ENCODE peak calls at places on chromosome 7, in six cellular contexts. Q is central memory CD8-positive, alpha-beta T cell; H is M059J; L is HuH-7.5; W is T-helper 17 cell; M is RPMI7951. S is an unnamed sample.

GRCh38 chr7:137146012-137146455 is 197.5 kb downstream of the PTN start:
- DNase-seq in W (no peak), L (no peak), M (peak), H (peak), Q (no peak), S (no peak)

GRCh38 chr7:29146082-29146706 is at the start of gene CPVL:
- DNase-seq in L (no peak), M (peak), W (no peak), H (peak), Q (no peak), S (peak)

GRCh38 chr7:80428161-80429054 is 83.5 kb downstream of the GNAT3 start:
- DNase-seq in H (peak), L (no peak), M (peak), W (no peak), Q (no peak), S (peak)

GRCh38 chr7:144842377-144842851 is 6.6 kb upstream of the TPK1 start:
- DNase-seq in H (peak), Q (no peak), M (no peak), L (peak), W (no peak), S (no peak)

GRCh38 chr7:25289522-25289921 is 61.2 kb upstream of the NPVF start:
- DNase-seq in H (no peak), M (no peak), Q (no peak), W (no peak), L (no peak), S (no peak)

GRCh38 chr7:99392659-99393362 is 15.6 kb downstream of the PDAP1 start:
- DNase-seq in M (no peak), W (peak), H (no peak), L (no peak), Q (peak), S (no peak)

GRCh38 chr7:132009778-132010177 is 453.4 kb upstream of the PODXL start:
- DNase-seq in L (no peak), H (peak), Q (no peak), M (peak), W (no peak), S (no peak)

GRCh38 chr7:148031816-148032215 is 558.8 kb upstream of the C7orf33 start:
- DNase-seq in M (no peak), W (no peak), L (no peak), Q (no peak), H (no peak), S (no peak)

GRCh38 chr7:30983042-30983913 is 19.5 kb downstream of the GHRHR start:
- DNase-seq in M (peak), W (peak), L (peak), Q (peak), H (peak), S (peak)

GRCh38 chr7:44273681-44274622 is 51.4 kb downstream of the CAMK2B start:
- DNase-seq in Q (no peak), W (no peak), H (no peak), L (no peak), M (no peak), S (no peak)

GRCh38 chr7:82319674-82320118 is 123.9 kb downstream of the CACNA2D1 start:
- DNase-seq in W (no peak), Q (no peak), M (peak), L (no peak), H (peak), S (no peak)

GRCh38 chr7:154879629-154880028 is 123.3 kb downstream of the PAXIP1 start:
- DNase-seq in M (no peak), L (no peak), H (no peak), W (no peak), Q (no peak), S (no peak)

GRCh38 chr7:6248581-6248980 is 23.8 kb downstream of the CYTH3 start:
- DNase-seq in L (no peak), H (peak), W (no peak), M (peak), Q (no peak), S (no peak)

GRCh38 chr7:133857376-133858119 is 269.6 kb upstream of the LRGUK start:
- DNase-seq in Q (no peak), M (no peak), H (no peak), W (no peak), L (no peak), S (no peak)

GRCh38 chr7:30900053-30900452 is 11.6 kb upstream of the AQP1 start:
- DNase-seq in L (no peak), M (peak), Q (no peak), H (peak), W (no peak), S (no peak)

GRCh38 chr7:69438584-69438983 is 159.7 kb upstream of the AUTS2 start:
- DNase-seq in H (no peak), M (no peak), W (no peak), Q (no peak), L (no peak), S (no peak)

GRCh38 chr7:149785402-149785801 is 12.0 kb upstream of the ZNF467 start:
- DNase-seq in L (no peak), H (no peak), M (no peak), Q (no peak), W (no peak), S (no peak)

GRCh38 chr7:36945612-36946400 is 221.5 kb upstream of the AOAH start:
- DNase-seq in Q (no peak), H (no peak), W (no peak), L (peak), M (no peak), S (no peak)

GRCh38 chr7:121024568-121025055 is 36.1 kb downstream of the CPED1 start:
- DNase-seq in L (no peak), W (no peak), H (no peak), M (no peak), Q (no peak), S (no peak)

GRCh38 chr7:5552123-5552522 is 128.5 kb upstream of the TNRC18 start:
- DNase-seq in L (no peak), M (no peak), W (no peak), Q (no peak), H (no peak), S (no peak)

GRCh38 chr7:69052447-69052846 is 545.8 kb upstream of the AUTS2 start:
- DNase-seq in Q (no peak), H (no peak), W (no peak), M (no peak), L (no peak), S (no peak)

GRCh38 chr7:18788026-18788425 is 292.5 kb downstream of the HDAC9 start:
- DNase-seq in H (peak), L (no peak), W (no peak), M (no peak), Q (no peak), S (no peak)

GRCh38 chr7:120735791-120736190 is 122.2 kb downstream of the TSPAN12 start:
- DNase-seq in W (no peak), L (no peak), H (no peak), M (no peak), Q (no peak), S (no peak)

GRCh38 chr7:48337012-48337621 is 165.9 kb downstream of the ABCA13 start:
- DNase-seq in Q (no peak), H (peak), L (peak), W (no peak), M (peak), S (no peak)

GRCh38 chr7:113922049-113922448 is 3.2 kb upstream of the PPP1R3A start:
- DNase-seq in M (no peak), H (no peak), Q (no peak), W (no peak), L (no peak), S (no peak)

S was measured in foreskin melanocyte.